ENCODE peak calls at places on chromosomes 11 and 22, in ten cellular contexts. B is Calu3, G is transverse colon, Z is astrocyte of the spinal cord, S is hepatocyte, P is mucosa of descending colon, K is neural crest cell, Q is mammary epithelial cell, D is GM12865, F is PC-3. C is an unnamed sample.

GRCh38 chr11:16011396-16011795 is 344.9 kb downstream of the SOX6 start:
- DNase-seq in Q (no peak), Z (no peak), D (no peak), K (no peak), B (no peak), G (no peak), P (no peak), F (no peak), S (no peak), C (no peak)

GRCh38 chr22:18056161-18056666 is 21.6 kb upstream of the PEX26 start:
- DNase-seq in Z (peak), Q (peak), F (peak), P (peak), G (peak), S (peak), B (peak), K (no peak), D (peak), C (no peak)

GRCh38 chr22:29840498-29840897 is 2.4 kb upstream of the ASCC2 start:
- DNase-seq in G (no peak), B (no peak), Q (peak), Z (no peak), F (no peak), K (no peak), S (no peak), P (no peak), D (no peak), C (no peak)

GRCh38 chr11:93623179-93623578 is 38.3 kb upstream of the CEP295 start:
- DNase-seq in B (peak), D (peak), P (no peak), Z (no peak), G (no peak), K (no peak), S (peak), Q (no peak), F (no peak), C (no peak)

GRCh38 chr22:39343259-39344045 is 6.3 kb upstream of the SYNGR1 start:
- DNase-seq in Z (peak), F (peak), K (peak), G (peak), S (peak), P (peak), D (peak), Q (peak), B (peak), C (peak)

GRCh38 chr11:27717801-27718229 is 17.6 kb upstream of the BDNF start:
- DNase-seq in Q (no peak), B (no peak), G (no peak), P (no peak), F (no peak), K (no peak), D (no peak), S (no peak), Z (peak), C (no peak)

GRCh38 chr22:38578505-38578904 is 8.5 kb upstream of the DMC1 start:
- DNase-seq in P (no peak), Q (no peak), S (no peak), F (no peak), B (no peak), G (no peak), D (no peak), K (no peak), Z (no peak), C (no peak)

GRCh38 chr11:71139516-71140205 is 112.7 kb downstream of the SHANK2 start:
- DNase-seq in G (no peak), S (peak), Z (peak), Q (peak), K (no peak), P (peak), F (no peak), B (peak), D (no peak), C (no peak)

GRCh38 chr11:92461478-92461877 is 236.9 kb downstream of the FAT3 start:
- DNase-seq in G (no peak), S (no peak), B (no peak), P (no peak), Z (no peak), D (no peak), F (no peak), K (no peak), Q (no peak), C (no peak)

GRCh38 chr22:35568751-35569725 is 28.4 kb downstream of the RASD2 start:
- DNase-seq in G (no peak), Q (peak), K (no peak), B (no peak), S (peak), P (no peak), Z (peak), D (no peak), F (peak), C (peak)

GRCh38 chr11:30143098-30143705 is 87.6 kb upstream of the FSHB start:
- DNase-seq in K (peak), F (peak), Q (peak), B (peak), Z (peak), S (peak), D (peak), G (no peak), P (peak), C (peak)

GRCh38 chr11:43842021-43842420 is 38.6 kb upstream of the ALKBH3 start:
- DNase-seq in K (no peak), P (no peak), D (no peak), S (no peak), G (no peak), B (no peak), Z (no peak), Q (no peak), F (no peak), C (no peak)

GRCh38 chr11:128207861-128208321 is 379.5 kb downstream of the ETS1 start:
- DNase-seq in F (peak), Z (peak), P (no peak), B (peak), S (peak), G (no peak), K (no peak), D (no peak), Q (peak), C (peak)

GRCh38 chr11:35661539-35661938 is 1.0 kb upstream of the TRIM44 start:
- DNase-seq in P (no peak), D (no peak), B (no peak), F (no peak), S (no peak), G (no peak), Q (no peak), Z (no peak), K (no peak), C (no peak)

GRCh38 chr11:124646148-124646547 is 23.5 kb downstream of the TBRG1 start:
- DNase-seq in P (no peak), F (no peak), Z (no peak), G (no peak), Q (no peak), K (no peak), D (no peak), B (no peak), S (no peak), C (no peak)

GRCh38 chr11:19714387-19715363 is 2.0 kb downstream of the NAV2 start:
- DNase-seq in P (no peak), G (no peak), Z (peak), Q (peak), B (no peak), D (no peak), S (peak), K (no peak), F (peak), C (peak)

GRCh38 chr11:19711911-19712280 is 741 bp upstream of the NAV2 start:
- DNase-seq in G (peak), S (no peak), K (no peak), Z (no peak), F (no peak), Q (peak), P (no peak), D (peak), B (no peak), C (no peak)

GRCh38 chr11:19714093-19714386 is 1.4 kb downstream of the NAV2 start:
- DNase-seq in F (peak), Q (no peak), S (peak), P (no peak), D (no peak), B (no peak), G (no peak), K (no peak), Z (peak), C (peak)

GRCh38 chr11:19713221-19714092 is 820 bp downstream of the NAV2 start:
- DNase-seq in Q (no peak), P (no peak), K (peak), D (no peak), B (no peak), F (no peak), G (no peak), S (peak), Z (peak), C (no peak)

DNA sequence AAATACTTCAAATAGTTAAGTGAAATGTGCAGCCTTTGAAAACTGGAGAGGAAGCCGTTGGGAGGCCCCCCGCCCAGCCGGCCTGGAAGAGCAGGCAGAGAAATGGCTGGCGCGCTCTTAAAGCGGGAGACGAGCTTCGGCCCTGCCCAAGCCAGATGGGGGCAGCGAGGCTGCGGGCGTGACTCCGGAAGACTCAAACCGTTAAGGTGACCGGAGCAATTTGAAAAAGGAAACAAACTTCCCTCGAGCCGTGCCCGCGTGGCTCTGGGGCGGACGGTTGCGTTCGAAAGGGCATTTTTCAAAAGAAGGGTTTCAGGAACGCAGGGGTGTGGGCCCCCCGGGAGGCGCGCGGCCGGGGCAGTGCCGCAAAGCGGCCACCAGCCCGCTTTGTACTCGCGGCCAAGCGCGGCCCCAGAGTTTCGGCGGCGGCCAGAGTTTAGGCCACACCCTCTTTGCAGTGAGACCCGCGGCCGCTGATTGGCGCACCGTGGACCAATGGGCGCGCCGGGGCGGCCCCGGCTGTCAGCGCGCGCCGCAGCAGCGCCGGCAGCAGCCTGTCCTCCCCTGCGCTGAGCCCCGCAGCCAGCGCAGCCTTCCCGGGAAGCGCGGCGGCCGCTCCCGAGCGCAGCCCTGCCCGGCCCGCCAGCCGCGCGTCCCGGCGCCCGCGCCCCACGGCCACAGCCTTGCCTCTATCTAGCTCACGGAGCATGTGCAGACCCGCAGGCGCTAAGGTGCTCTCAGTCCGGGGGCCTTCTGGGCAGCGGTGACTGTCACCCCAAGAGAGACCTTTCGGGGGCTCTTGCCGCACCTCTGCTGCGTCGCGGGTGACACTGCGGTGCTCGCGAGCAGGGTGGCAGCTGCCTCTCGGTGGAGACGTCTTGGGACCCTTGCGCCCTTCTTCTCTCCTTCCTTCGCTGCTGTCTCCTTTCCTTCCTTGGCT is at the start of gene NAV2:
- DNase-seq in P (peak), G (peak), B (peak), F (peak), Z (peak), Q (peak), K (peak), D (peak), S (peak), C (peak)
- TF ChIP-seq CTCF in P (no peak), G (no peak), B (no peak), F (no peak), Z (no peak), Q (no peak), K (no peak), D (no peak), S (no peak), C (no peak)

GRCh38 chr22:28774378-28774777 is 1.9 kb downstream of the CCDC117 start:
- DNase-seq in F (no peak), Z (no peak), K (no peak), G (no peak), P (no peak), S (no peak), D (no peak), Q (no peak), B (no peak), C (no peak)

GRCh38 chr22:28771195-28771791 is 1.2 kb upstream of the CCDC117 start:
- DNase-seq in K (no peak), G (no peak), P (no peak), Z (no peak), F (no peak), Q (peak), S (no peak), B (no peak), D (no peak), C (peak)

GRCh38 chr22:28769394-28770085 is 3.0 kb upstream of the CCDC117 start:
- DNase-seq in K (no peak), Z (no peak), P (no peak), S (no peak), B (no peak), Q (no peak), F (no peak), D (no peak), G (no peak), C (no peak)

GRCh38 chr22:28773461-28773867 is 969 bp downstream of the CCDC117 start:
- DNase-seq in Q (peak), G (no peak), B (no peak), P (no peak), S (no peak), D (peak), F (no peak), Z (peak), K (no peak), C (peak)

GRCh38 chr22:28772633-28773460 is at the start of gene CCDC117:
- DNase-seq in G (peak), Z (peak), F (peak), S (peak), D (peak), B (peak), P (peak), Q (peak), K (peak), C (peak)
- TF ChIP-seq CTCF in G (no peak), Z (peak), F (no peak), S (peak), D (peak), B (peak), P (peak), Q (no peak), K (peak), C (no peak)

DNA sequence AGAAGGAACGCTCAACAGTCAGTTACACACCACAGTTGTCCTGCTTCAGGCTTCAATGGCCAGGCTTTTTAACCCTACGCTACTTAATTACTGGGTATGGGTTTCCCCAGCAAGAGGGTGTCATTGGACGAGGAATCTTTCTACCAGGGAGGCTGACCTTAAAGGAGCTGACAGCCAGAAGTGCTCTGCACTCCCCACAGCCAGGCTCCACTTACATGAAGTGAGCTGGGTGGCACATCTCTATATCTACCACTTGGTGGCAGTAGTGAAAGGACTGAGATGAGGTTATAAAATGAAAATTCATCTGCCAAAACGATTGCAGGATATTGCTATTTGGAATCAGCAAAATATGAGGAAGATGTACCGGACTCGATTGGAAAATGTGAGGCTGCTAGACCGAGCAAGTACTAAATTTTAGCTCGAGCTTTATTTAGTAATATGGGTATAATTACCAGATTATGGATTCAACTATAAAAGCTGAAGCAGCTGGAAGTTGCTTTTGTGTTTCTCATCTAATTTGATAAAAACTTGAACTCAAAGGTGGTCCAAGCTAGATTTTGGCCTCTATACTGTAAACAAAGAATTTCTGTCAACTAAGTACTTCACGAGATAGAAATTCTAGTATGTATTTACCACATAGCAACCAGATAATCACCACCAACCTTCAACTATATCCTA is 54.0 kb upstream of the CEP126 start:
- DNase-seq in Z (peak), F (peak), Q (peak), K (peak), S (peak), D (peak), B (peak), G (peak), P (peak), C (peak)
- TF ChIP-seq CTCF in Z (peak), F (peak), Q (peak), K (peak), S (peak), D (peak), B (peak), G (peak), P (peak), C (peak)

GRCh38 chr22:50613291-50613981 is 12.8 kb downstream of the MAPK8IP2 start:
- DNase-seq in S (no peak), Q (no peak), F (peak), G (peak), K (no peak), D (no peak), Z (no peak), P (peak), B (peak), C (no peak)
- TF ChIP-seq CTCF in S (no peak), Q (no peak), F (peak), G (no peak), K (no peak), D (no peak), Z (no peak), P (no peak), B (no peak), C (no peak)

DNA sequence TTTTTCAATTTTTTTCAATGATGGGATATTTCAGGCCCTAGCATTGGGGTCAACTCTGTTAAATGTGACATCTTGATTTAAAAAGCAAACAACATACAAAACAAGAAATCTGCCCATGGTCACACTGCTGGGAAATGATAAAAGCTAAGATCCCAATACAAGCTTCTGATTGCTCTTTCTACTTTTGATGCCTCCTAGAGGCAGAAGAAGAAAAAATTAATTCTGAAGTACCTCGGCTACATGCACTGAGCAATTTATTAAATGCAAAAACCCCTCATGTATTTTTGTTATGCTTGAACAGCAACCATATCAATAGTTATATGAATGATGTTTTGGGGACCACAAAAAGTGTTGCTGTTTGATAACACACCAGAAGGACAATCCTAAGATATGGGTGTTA is 342.1 kb upstream of the NARS2 start:
- DNase-seq in S (no peak), B (no peak), F (peak), D (no peak), Q (no peak), P (no peak), Z (no peak), K (no peak), G (no peak), C (no peak)
- TF ChIP-seq CTCF in S (no peak), B (no peak), F (peak), D (no peak), Q (no peak), P (no peak), Z (no peak), K (no peak), G (no peak), C (peak)

DNA sequence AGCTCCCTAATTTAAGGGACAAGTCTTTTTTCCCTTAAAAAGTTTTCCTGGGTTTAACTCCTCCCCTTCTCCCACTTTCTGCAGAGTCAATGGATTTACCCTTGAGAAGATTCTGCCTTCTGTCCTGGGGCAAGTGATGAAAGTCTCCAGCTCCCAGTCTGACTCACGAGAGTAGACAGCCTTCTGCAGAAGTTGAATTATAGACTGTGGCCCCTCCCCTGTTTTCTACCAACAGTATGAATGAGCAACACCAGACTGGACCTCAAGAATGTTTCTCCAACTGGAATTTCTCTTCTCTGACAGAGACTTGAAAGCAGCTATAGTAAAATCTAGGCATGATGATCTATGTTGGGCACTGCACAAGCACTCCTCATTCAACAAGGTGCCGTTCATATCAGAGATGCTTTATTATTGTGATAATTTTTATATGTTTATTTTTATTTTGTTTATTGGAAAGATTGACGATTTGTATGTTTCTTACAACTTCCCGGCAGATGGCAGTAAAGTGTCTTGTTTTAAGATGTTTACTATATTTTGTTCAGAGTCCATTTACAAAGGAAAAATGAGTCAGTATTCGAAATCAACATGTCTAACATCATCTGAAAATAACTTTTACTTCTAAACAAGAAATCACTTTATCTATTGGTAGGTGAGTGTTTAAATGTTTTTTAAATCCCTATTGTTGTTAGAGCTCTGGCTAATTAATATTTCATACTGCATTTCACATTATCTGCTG is 56.6 kb downstream of the LMO2 start:
- DNase-seq in G (no peak), P (peak), S (peak), D (peak), Z (peak), Q (peak), K (no peak), B (no peak), F (peak), C (peak)
- TF ChIP-seq CTCF in G (peak), P (no peak), S (peak), D (no peak), Z (peak), Q (peak), K (peak), B (peak), F (peak), C (peak)

C was measured in MCF 10A.